ENCODE peak calls at places on chromosome 11, in six cellular contexts. F is stimulated activated CD8-positive, alpha-beta memory T cell treated with anti-CD3 and anti-CD28 coated beads, Interleukin-4, amount 100 ng/mL, for 4 hours; T is ELR; W is Caco-2; E is neuronal stem cell; Y is NCI-H510A treated with DMSO at 0.1 percent for 48 hours. G is an unnamed sample.

GRCh38 chr11:40405614-40406013 is 1053.8 kb downstream of the LRRC4C start:
- DNase-seq in F (no peak), W (no peak), T (no peak), Y (no peak), E (no peak), G (no peak)

GRCh38 chr11:65897020-65897471 is 3.1 kb downstream of the FOSL1 start:
- DNase-seq in Y (no peak), E (no peak), F (no peak), T (peak; percentile 39), W (no peak), G (no peak)

GRCh38 chr11:65468874-65469333 is 29.9 kb upstream of the MALAT1 start:
- DNase-seq in W (peak; percentile 94), E (no peak), T (peak; percentile 58), F (no peak), Y (peak; percentile 90), G (peak; percentile 98)

GRCh38 chr11:8045839-8046238 is 35.2 kb upstream of the TUB start:
- DNase-seq in W (no peak), Y (no peak), E (no peak), T (no peak), F (no peak), G (no peak)

GRCh38 chr11:106271686-106272085 is 194.2 kb downstream of the AASDHPPT start:
- DNase-seq in E (no peak), F (no peak), Y (no peak), T (peak; percentile 19), W (no peak), G (peak; percentile 19)

GRCh38 chr11:128859563-128860441 is 7.3 kb downstream of the KCNJ1 start:
- DNase-seq in T (peak; percentile 10), F (peak; percentile 59), E (peak; percentile 69), Y (no peak), W (peak; percentile 65), G (peak; percentile 88)

GRCh38 chr11:12845739-12846358 is 163.3 kb upstream of the RASSF10 start:
- DNase-seq in W (peak; percentile 90), T (peak; percentile 11), E (no peak), Y (peak; percentile 85), F (no peak), G (peak; percentile 97)

GRCh38 chr11:106379265-106379664 is 301.8 kb downstream of the AASDHPPT start:
- DNase-seq in E (no peak), W (no peak), F (no peak), Y (no peak), T (no peak), G (no peak)

GRCh38 chr11:62575156-62575555 is 1.5 kb upstream of the EEF1G start:
- DNase-seq in Y (peak; percentile 41), T (no peak), E (no peak), W (no peak), F (no peak), G (peak; percentile 37)

GRCh38 chr11:3046190-3046589 is 11.0 kb downstream of the CARS1 start:
- DNase-seq in Y (no peak), E (no peak), F (no peak), T (peak; percentile 15), W (no peak), G (peak; percentile 21)

GRCh38 chr11:14411818-14412217 is 52.8 kb upstream of the RRAS2 start:
- DNase-seq in Y (no peak), F (no peak), E (no peak), W (no peak), T (peak; percentile 92), G (no peak)

GRCh38 chr11:108591893-108592292 is 1.7 kb downstream of the EXPH5 start:
- DNase-seq in E (no peak), W (no peak), T (no peak), F (no peak), Y (no peak), G (no peak)

GRCh38 chr11:66113132-66113856 is 43.2 kb downstream of the PACS1 start:
- DNase-seq in W (no peak), T (peak; percentile 97), E (no peak), Y (peak; percentile 49), F (no peak), G (peak; percentile 72)

GRCh38 chr11:24489477-24489876 is 7.4 kb upstream of the LUZP2 start:
- DNase-seq in W (no peak), Y (no peak), F (no peak), E (no peak), T (no peak), G (no peak)

GRCh38 chr11:103807806-103808205 is 228.6 kb upstream of the DDI1 start:
- DNase-seq in W (no peak), T (peak; percentile 17), E (no peak), Y (no peak), F (no peak), G (no peak)

GRCh38 chr11:83023410-83023809 is 48.3 kb downstream of the RAB30 start:
- DNase-seq in T (no peak), F (no peak), W (no peak), Y (peak; percentile 75), E (no peak), G (no peak)

GRCh38 chr11:65540290-65541092 is 15.6 kb downstream of the SCYL1 start:
- DNase-seq in Y (no peak), T (peak; percentile 90), F (peak; percentile 72), W (peak; percentile 71), E (peak; percentile 84), G (peak; percentile 95)

GRCh38 chr11:126494831-126495230 is 139.3 kb downstream of the ST3GAL4 start:
- DNase-seq in F (no peak), W (no peak), Y (no peak), E (no peak), T (no peak), G (no peak)

GRCh38 chr11:92605667-92606066 is 363.8 kb upstream of the MTNR1B start:
- DNase-seq in E (no peak), T (no peak), Y (no peak), W (no peak), F (no peak), G (no peak)

GRCh38 chr11:71986131-71986530 is 12.6 kb upstream of the IL18BP start:
- DNase-seq in F (no peak), T (no peak), W (no peak), Y (no peak), E (no peak), G (no peak)

GRCh38 chr11:69325446-69325845 is 31.5 kb downstream of the MYEOV start:
- DNase-seq in T (no peak), E (no peak), Y (no peak), F (no peak), W (peak; percentile 19), G (no peak)

GRCh38 chr11:1783725-1784529 is 20.2 kb upstream of the CTSD start:
- DNase-seq in T (no peak), W (no peak), E (no peak), F (no peak), Y (no peak), G (no peak)

GRCh38 chr11:130403301-130403804 is 25.1 kb downstream of the ADAMTS8 start:
- DNase-seq in F (no peak), E (no peak), T (peak; percentile 85), Y (no peak), W (no peak), G (no peak)

GRCh38 chr11:16902182-16902581 is 112.0 kb downstream of the PLEKHA7 start:
- DNase-seq in T (peak; percentile 43), W (no peak), Y (no peak), E (no peak), F (no peak), G (no peak)

GRCh38 chr11:78380615-78381029 is 37.0 kb downstream of the GAB2 start:
- DNase-seq in W (peak; percentile 83), T (no peak), F (no peak), E (no peak), Y (no peak), G (no peak)